ENCODE peak calls at places on chromosomes 11 and 22, in five cellular contexts. B is upper lobe of left lung, O is lung, T is aorta, Y is HepG2. E is an unnamed sample. For H3K4me1, the result is how much of the 10 kb centered on the place peaks cover.

GRCh38 chr22:49193348-49193747 is 634.3 kb downstream of the BRD1 start:
- ATAC-seq in B (no peak), O (no peak), T (no peak), Y (no peak), E (no peak)

GRCh38 chr11:66082936-66083698 is 13.0 kb downstream of the PACS1 start:
- ATAC-seq in B (no peak), O (no peak), T (no peak), Y (no peak), E (no peak)

GRCh38 chr22:39476664-39477063 is 19.9 kb downstream of the MGAT3 start:
- ATAC-seq in B (no peak), O (no peak), T (no peak), Y (no peak), E (no peak)

GRCh38 chr22:45628508-45628907 is 43.1 kb upstream of the ATXN10 start:
- ATAC-seq in B (no peak), O (no peak), T (no peak), Y (peak), E (no peak)

GRCh38 chr11:7638710-7639642 is 34.3 kb downstream of the CYB5R2 start:
- ATAC-seq in B (no peak), O (no peak), T (peak), Y (no peak), E (peak)

GRCh38 chr11:109994896-109995295 is 98.3 kb upstream of the ZC3H12C start:
- ATAC-seq in B (no peak), O (no peak), T (no peak), Y (no peak), E (no peak)

GRCh38 chr11:23336961-23337360 is 476.7 kb upstream of the CCDC179 start:
- ATAC-seq in B (no peak), O (no peak), T (no peak), Y (no peak), E (no peak)

GRCh38 chr22:23033116-23033905 is 37.0 kb upstream of the GNAZ start:
- ATAC-seq in B (no peak), O (no peak), T (no peak), Y (no peak), E (no peak)

GRCh38 chr11:132114185-132114584 is 743.8 kb downstream of the NTM start:
- ATAC-seq in B (no peak), O (no peak), T (no peak), Y (peak), E (no peak)

GRCh38 chr11:110453684-110454354 is 24.1 kb downstream of the FDX1 start:
- ATAC-seq in B (no peak), O (no peak), T (no peak), Y (no peak), E (no peak)

GRCh38 chr22:19893363-19893762 is 38.7 kb upstream of the GNB1L start:
- ATAC-seq in B (no peak), O (no peak), T (no peak), Y (no peak), E (no peak)

GRCh38 chr11:77672276-77672675 is 34.7 kb upstream of the CLNS1A start:
- ATAC-seq in B (no peak), O (peak), T (no peak), Y (no peak), E (no peak)

GRCh38 chr22:29704528-29705285 is 15.1 kb upstream of the CABP7 start:
- ATAC-seq in B (no peak), O (no peak), T (no peak), Y (peak), E (no peak)

GRCh38 chr11:100434821-100435641 is 252.1 kb upstream of the ARHGAP42 start:
- ATAC-seq in B (no peak), O (no peak), T (no peak), Y (no peak), E (no peak)

GRCh38 chr11:34426766-34427170 is 12.0 kb upstream of the CAT start:
- ATAC-seq in B (peak), O (peak), T (peak), Y (peak), E (peak)

GRCh38 chr11:34425863-34426262 is 12.9 kb upstream of the CAT start:
- ATAC-seq in B (no peak), O (no peak), T (no peak), Y (no peak), E (no peak)

GRCh38 chr11:34427171-34427805 is 11.4 kb upstream of the CAT start:
- ATAC-seq in B (peak), O (peak), T (peak), Y (peak), E (peak)

GRCh38 chr11:34423300-34423699 is 15.4 kb upstream of the CAT start:
- ATAC-seq in B (no peak), O (no peak), T (no peak), Y (no peak), E (no peak)

GRCh38 chr11:34425360-34425759 is 13.4 kb upstream of the CAT start:
- ATAC-seq in B (no peak), O (no peak), T (no peak), Y (no peak), E (no peak)
- H3K4me3 ChIP-seq in B (no peak), O (no peak), T (no peak), Y (no peak), E (no peak)

GRCh38 chr22:36399473-36399780 is 11.7 kb upstream of the MYH9 start:
- ATAC-seq in B (no peak), O (no peak), T (no peak), Y (no peak), E (no peak)

GRCh38 chr22:36395922-36396321 is 8.2 kb upstream of the MYH9 start:
- ATAC-seq in B (no peak), O (no peak), T (no peak), Y (peak), E (no peak)

GRCh38 chr22:36397081-36397766 is 9.5 kb upstream of the MYH9 start:
- ATAC-seq in B (peak), O (peak), T (no peak), Y (peak), E (peak)

GRCh38 chr22:36398602-36399472 is 11.1 kb upstream of the MYH9 start:
- ATAC-seq in B (no peak), O (no peak), T (no peak), Y (no peak), E (no peak)

DNA sequence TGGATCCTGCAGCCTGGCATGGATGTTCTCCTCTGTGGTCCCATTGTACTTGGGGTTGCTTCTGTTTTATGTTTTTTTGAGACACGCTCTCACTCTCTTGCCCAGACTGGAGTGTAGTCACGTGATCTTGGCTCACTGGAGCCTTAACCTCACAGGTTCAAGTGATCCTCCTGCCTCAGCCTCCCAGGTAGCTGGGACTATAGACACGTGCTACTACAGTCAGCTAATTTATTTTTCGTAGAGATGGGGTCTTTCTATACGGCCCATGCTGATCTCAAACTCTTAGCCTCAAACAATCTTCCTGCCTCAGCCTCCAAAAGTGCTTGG is 10.0 kb upstream of the MYH9 start:
- ATAC-seq in B (no peak), O (no peak), T (no peak), Y (no peak), E (no peak)
- H3K27ac ChIP-seq in B (peak), O (peak), T (no peak), Y (no peak), E (no peak)

GRCh38 chr11:67301313-67301921 is 1.9 kb upstream of the SSH3 start:
- ATAC-seq in B (no peak), O (no peak), T (no peak), Y (no peak), E (no peak)

GRCh38 chr11:67300756-67301312 is 2.5 kb upstream of the SSH3 start:
- ATAC-seq in B (no peak), O (no peak), T (no peak), Y (no peak), E (no peak)

GRCh38 chr11:67302571-67303131 is 679 bp upstream of the SSH3 start:
- ATAC-seq in B (peak), O (peak), T (peak), Y (peak), E (peak)

GRCh38 chr11:67303132-67303988 is at the start of gene SSH3:
- ATAC-seq in B (peak), O (peak), T (peak), Y (peak), E (peak)

GRCh38 chr11:67301951-67302516 is 1.3 kb upstream of the SSH3 start:
- ATAC-seq in B (peak), O (no peak), T (no peak), Y (no peak), E (no peak)
- H3K4me1 ChIP-seq in B (under half), O (under half), T (under half), Y (under half), E (under half)

DNA sequence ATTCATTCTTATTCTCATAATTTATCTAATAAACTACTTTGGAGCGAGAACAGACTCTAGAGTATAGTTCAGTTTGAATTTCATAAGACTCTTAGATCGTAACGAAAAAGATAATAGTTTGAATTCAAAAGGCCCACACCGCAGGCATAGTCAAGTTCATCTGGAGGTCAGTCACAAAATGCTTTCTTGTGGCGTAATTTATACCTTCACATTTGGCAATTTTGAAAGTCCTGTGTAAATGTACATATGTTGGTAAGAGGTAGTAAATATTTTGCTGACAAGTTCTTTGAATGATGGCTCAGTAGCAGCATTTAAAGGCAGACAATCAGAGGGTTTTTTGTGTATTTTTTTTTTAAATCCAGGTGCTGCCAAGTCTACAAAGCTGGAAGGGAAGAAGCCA is 88.1 kb downstream of the TEAD1 start:
- ATAC-seq in B (no peak), O (no peak), T (no peak), Y (no peak), E (no peak)
- H3K4me3 ChIP-seq in B (no peak), O (no peak), T (no peak), Y (no peak), E (no peak)

E was measured in gastroesophageal sphincter.